ENCODE peak calls at places on chromosomes 13 and 19, in six cellular contexts. R, B, I, H, D and U are unnamed samples.
A peak's percentile ranks its signal among the peaks of the same experiment; 100 is the strongest.

GRCh38 chr13:94322925-94323324 is 156.6 kb downstream of the DCT start:
- DNase-seq in R (no peak), B (no peak), I (no peak), H (no peak), D (no peak), U (no peak)

GRCh38 chr13:105497597-105497996 is 1037.9 kb downstream of the EFNB2 start:
- DNase-seq in R (no peak), B (no peak), I (no peak), H (no peak), D (peak; percentile 17), U (no peak)

GRCh38 chr19:12777217-12778019 is 2.1 kb upstream of the HOOK2 start:
- DNase-seq in R (peak; percentile 85), B (peak; percentile 99), I (peak; percentile 90), H (peak; percentile 80), D (peak; percentile 75), U (peak; percentile 82)

GRCh38 chr19:36986601-36987000 is 70.5 kb downstream of the ZNF568 start:
- DNase-seq in R (no peak), B (no peak), I (no peak), H (no peak), D (no peak), U (no peak)

GRCh38 chr13:31111136-31111535 is 50.6 kb downstream of the HSPH1 start:
- DNase-seq in R (no peak), B (no peak), I (no peak), H (peak; percentile 66), D (peak; percentile 23), U (peak; percentile 54)

GRCh38 chr13:57624565-57625435 is 6.7 kb upstream of the PCDH17 start:
- DNase-seq in R (peak; percentile 86), B (peak; percentile 75), I (no peak), H (peak; percentile 76), D (peak; percentile 71), U (peak; percentile 75)

GRCh38 chr19:38089440-38089839 is 134.6 kb downstream of the DPF1 start:
- DNase-seq in R (no peak), B (no peak), I (no peak), H (no peak), D (no peak), U (no peak)

GRCh38 chr13:71039440-71039839 is 827.6 kb downstream of the DACH1 start:
- DNase-seq in R (no peak), B (no peak), I (no peak), H (no peak), D (no peak), U (no peak)

GRCh38 chr19:34888091-34888490 is 38.6 kb upstream of the ZNF30 start:
- DNase-seq in R (no peak), B (no peak), I (no peak), H (no peak), D (no peak), U (no peak)

GRCh38 chr19:33396701-33397535 is 23.4 kb downstream of the CEBPG start:
- DNase-seq in R (peak; percentile 61), B (peak; percentile 95), I (no peak), H (peak; percentile 30), D (no peak), U (no peak)

GRCh38 chr13:74927823-74928222 is 554.1 kb downstream of the TBC1D4 start:
- DNase-seq in R (no peak), B (no peak), I (no peak), H (no peak), D (no peak), U (no peak)

GRCh38 chr13:113486698-113487097 is 3.8 kb downstream of the DCUN1D2 start:
- DNase-seq in R (no peak), B (no peak), I (no peak), H (no peak), D (no peak), U (no peak)

GRCh38 chr19:30556230-30556711 is 184.1 kb downstream of the ZNF536 start:
- DNase-seq in R (peak; percentile 71), B (no peak), I (no peak), H (no peak), D (no peak), U (no peak)

GRCh38 chr13:41034862-41035261 is 15.7 kb upstream of the ELF1 start:
- DNase-seq in R (no peak), B (no peak), I (no peak), H (peak; percentile 14), D (no peak), U (no peak)

GRCh38 chr13:99380921-99381645 is 73.9 kb upstream of the GPR183 start:
- DNase-seq in R (no peak), B (no peak), I (no peak), H (no peak), D (no peak), U (no peak)

GRCh38 chr13:43786766-43787517 is at the start of gene ENOX1:
- DNase-seq in R (peak; percentile 78), B (peak; percentile 88), I (peak; percentile 22), H (peak; percentile 83), D (peak; percentile 63), U (peak; percentile 75)

GRCh38 chr13:27264181-27264580 is 6.4 kb upstream of the RASL11A start:
- DNase-seq in R (no peak), B (peak; percentile 91), I (no peak), H (peak; percentile 62), D (peak; percentile 24), U (peak; percentile 82)

GRCh38 chr13:36872621-36873020 is 47.4 kb downstream of the SMAD9 start:
- DNase-seq in R (no peak), B (no peak), I (peak; percentile 29), H (no peak), D (no peak), U (no peak)

GRCh38 chr13:54004026-54004699 is 975.5 kb downstream of the OLFM4 start:
- DNase-seq in R (no peak), B (no peak), I (no peak), H (no peak), D (peak; percentile 15), U (no peak)

GRCh38 chr19:2239771-2240770 is 3.4 kb downstream of the SF3A2 start:
- DNase-seq in R (peak; percentile 44), B (no peak), I (no peak), H (peak; percentile 57), D (no peak), U (peak; percentile 53)

GRCh38 chr13:42746846-42747245 is 34.5 kb upstream of the FAM216B start:
- DNase-seq in R (no peak), B (peak; percentile 63), I (no peak), H (no peak), D (peak; percentile 27), U (peak; percentile 41)

GRCh38 chr19:48900477-48901452 is 653 bp downstream of the NUCB1 start:
- DNase-seq in R (peak; percentile 60), B (peak; percentile 96), I (no peak), H (peak; percentile 61), D (peak; percentile 49), U (peak; percentile 76)

GRCh38 chr13:27599845-27600553 is 20.3 kb downstream of the LNX2 start:
- DNase-seq in R (peak; percentile 84), B (peak; percentile 55), I (no peak), H (peak; percentile 80), D (peak; percentile 75), U (peak; percentile 84)

GRCh38 chr13:47215741-47216140 is 318.9 kb upstream of the HTR2A start:
- DNase-seq in R (peak; percentile 97), B (peak; percentile 22), I (no peak), H (peak; percentile 89), D (peak; percentile 73), U (peak; percentile 91)

DNA sequence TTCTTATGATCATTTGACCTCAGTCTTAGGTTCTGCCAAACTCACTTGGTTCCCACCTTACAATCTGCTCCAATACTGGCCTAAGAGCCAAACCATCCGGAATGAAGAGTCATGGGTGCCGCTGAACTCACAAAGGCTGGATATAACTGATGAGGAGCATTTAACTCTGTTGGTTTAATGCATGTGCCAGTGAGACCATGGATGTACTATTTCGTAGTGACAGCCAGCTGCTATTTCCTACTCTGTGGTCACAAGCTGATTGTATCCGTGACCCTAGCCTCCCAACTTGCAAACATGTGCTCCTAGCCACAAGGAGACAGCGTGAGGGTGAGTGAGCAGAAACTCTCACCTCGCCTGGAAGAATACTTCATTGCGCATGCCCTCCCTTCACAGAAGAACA is 67.0 kb upstream of the RAP2A start:
- DNase-seq in R (peak; percentile 52), B (no peak), I (no peak), H (no peak), D (no peak), U (peak; percentile 81)
- H3K4me3 ChIP-seq in R (no peak overlapping the region), B (no peak overlapping the region), I (no peak overlapping the region), H (no peak overlapping the region), D (no peak overlapping the region), U (no peak overlapping the region)

GRCh38 chr13:48580185-48580803 is 47.4 kb upstream of the RCBTB2 start:
- DNase-seq in R (peak; percentile 69), B (peak; percentile 72), I (peak; percentile 90), H (peak; percentile 80), D (peak; percentile 70), U (peak; percentile 78)

GRCh38 chr13:48578516-48579166 is 45.8 kb upstream of the RCBTB2 start:
- DNase-seq in R (peak; percentile 63), B (no peak), I (no peak), H (no peak), D (peak; percentile 20), U (no peak)

GRCh38 chr13:48580886-48581285 is 48.0 kb upstream of the RCBTB2 start:
- DNase-seq in R (no peak), B (no peak), I (no peak), H (no peak), D (peak; percentile 25), U (no peak)

GRCh38 chr13:48582086-48582485 is 49.2 kb upstream of the RCBTB2 start:
- DNase-seq in R (no peak), B (no peak), I (no peak), H (no peak), D (no peak), U (no peak)

GRCh38 chr13:48579167-48579918 is 46.5 kb upstream of the RCBTB2 start:
- DNase-seq in R (peak; percentile 32), B (no peak), I (peak; percentile 58), H (no peak), D (peak; percentile 51), U (no peak)
- H3K4me3 ChIP-seq in R (no peak overlapping the region), B (no peak overlapping the region), I (no peak overlapping the region), H (no peak overlapping the region), D (no peak overlapping the region), U (no peak overlapping the region)

DNA sequence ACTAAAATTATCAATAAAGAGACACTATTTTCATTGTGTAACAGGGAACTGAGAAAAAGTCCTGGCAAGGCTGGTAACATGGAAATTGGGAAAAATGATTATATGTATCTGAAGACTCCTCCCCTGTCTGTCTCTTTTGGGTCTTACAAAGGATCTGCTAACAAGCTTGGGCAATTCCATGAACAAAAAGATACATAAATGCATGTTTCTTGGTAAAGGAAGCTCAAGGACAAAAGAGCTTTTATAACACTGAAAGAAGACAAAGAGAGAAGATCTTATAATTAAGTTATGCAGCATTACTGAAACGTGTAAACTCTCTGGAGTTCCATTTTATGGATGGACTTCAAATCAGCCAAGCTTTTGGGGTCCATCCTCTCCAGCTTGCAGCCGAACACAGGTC is 29.2 kb downstream of the EFNB2 start:
- DNase-seq in R (no peak), B (no peak), I (no peak), H (no peak), D (no peak), U (no peak)
- H3K4me3 ChIP-seq in R (no peak overlapping the region), B (no peak overlapping the region), I (no peak overlapping the region), H (no peak overlapping the region), D (no peak overlapping the region), U (no peak overlapping the region)

DNA sequence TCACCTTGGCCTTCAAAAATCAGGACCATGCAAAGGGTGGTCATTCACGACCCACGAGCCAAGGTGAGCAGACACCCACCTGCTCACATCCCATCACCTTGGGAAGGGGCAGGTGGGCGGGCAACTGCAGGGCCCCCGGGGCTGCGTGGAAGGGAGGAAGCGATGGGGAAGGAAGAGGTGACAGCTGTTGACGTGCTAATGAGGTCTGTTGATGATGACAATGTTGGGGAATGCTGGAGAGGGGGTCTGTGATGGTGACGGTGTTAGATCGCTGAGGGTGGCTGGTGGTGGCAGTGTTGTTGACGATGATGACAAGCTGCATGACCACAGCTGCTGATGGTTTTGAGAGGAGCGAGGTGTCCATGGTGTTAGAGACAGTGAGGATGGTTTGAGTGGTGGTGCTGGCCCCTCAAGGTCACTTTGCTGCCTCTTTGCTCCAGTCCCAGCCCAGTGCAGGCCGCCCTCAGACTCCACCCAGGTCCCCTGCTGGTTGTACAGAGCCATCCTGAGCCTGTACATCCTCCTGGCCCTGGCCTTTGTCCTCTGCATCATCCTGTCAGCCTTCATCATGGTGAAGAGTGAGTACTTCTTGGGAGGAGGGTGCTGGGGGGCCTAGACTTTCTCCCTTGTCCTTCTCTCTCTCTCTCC is 898 bp downstream of the MCEMP1 start:
- DNase-seq in R (peak; percentile 51), B (peak; percentile 49), I (no peak), H (no peak), D (no peak), U (no peak)
- H3K4me3 ChIP-seq in R (no peak overlapping the region), B (no peak overlapping the region), I (no peak overlapping the region), H (no peak overlapping the region), D (no peak overlapping the region), U (no peak overlapping the region)